ENCODE peak calls at places on chromosomes 12 and 14, in four cellular contexts. B is K562, D is HepG2, S is GM12878. Z is an unnamed sample.

GRCh38 chr12:56999456-56999855 is 6.9 kb downstream of the ZBTB39 start:
- DNase-seq in D (no peak), S (no peak), B (no peak), Z (no peak)

GRCh38 chr14:21802441-21802840 is 128.8 kb upstream of the OR4E1 start:
- DNase-seq in S (no peak), B (no peak), D (no peak), Z (no peak)

GRCh38 chr14:51691176-51691575 is 39.5 kb downstream of the FRMD6 start:
- DNase-seq in S (no peak), B (no peak), D (no peak), Z (no peak)

GRCh38 chr14:74671789-74672188 is 41.1 kb downstream of the AREL1 start:
- DNase-seq in S (no peak), D (no peak), B (no peak), Z (no peak)

GRCh38 chr14:74941676-74942097 is 13.7 kb downstream of the PGF start:
- DNase-seq in S (no peak), B (peak), D (no peak), Z (no peak)

GRCh38 chr12:105401198-105401597 is 70.7 kb downstream of the C12orf75 start:
- DNase-seq in D (no peak), S (no peak), B (no peak), Z (no peak)

GRCh38 chr14:103527408-103528157 is 1.4 kb upstream of the TRMT61A start:
- DNase-seq in S (peak), D (no peak), B (no peak), Z (no peak)

GRCh38 chr12:14716848-14717444 is 20.5 kb upstream of the GUCY2C start:
- DNase-seq in S (no peak), D (peak), B (peak), Z (peak)

GRCh38 chr12:112096070-112096469 is 12.5 kb downstream of the NAA25 start:
- DNase-seq in B (no peak), S (peak), D (no peak), Z (no peak)

GRCh38 chr12:94704452-94704871 is 54.1 kb upstream of the TMCC3 start:
- DNase-seq in D (peak), B (no peak), S (no peak), Z (no peak)

GRCh38 chr14:78131201-78131600 is 39.0 kb upstream of the NRXN3 start:
- DNase-seq in B (no peak), D (no peak), S (no peak), Z (no peak)

GRCh38 chr12:74489543-74489942 is 48.1 kb upstream of the ATXN7L3B start:
- DNase-seq in S (no peak), D (no peak), B (no peak), Z (no peak)

GRCh38 chr14:28356819-28357218 is 409.8 kb upstream of the FOXG1 start:
- DNase-seq in S (no peak), D (no peak), B (no peak), Z (no peak)

GRCh38 chr14:99212646-99213045 is 59.4 kb downstream of the BCL11B start:
- DNase-seq in B (no peak), D (no peak), S (no peak), Z (no peak)

GRCh38 chr12:109878749-109879148 is 1.6 kb downstream of the GLTP start:
- DNase-seq in S (no peak), D (no peak), B (no peak), Z (no peak)

GRCh38 chr14:59087240-59087639 is 101.2 kb upstream of the DAAM1 start:
- DNase-seq in S (no peak), B (no peak), D (no peak), Z (no peak)

GRCh38 chr12:102848832-102849231 is 68.2 kb downstream of the PAH start:
- DNase-seq in B (no peak), D (no peak), S (no peak), Z (peak)

GRCh38 chr14:98114122-98114895 is 1157.7 kb downstream of the BCL11B start:
- DNase-seq in D (no peak), B (no peak), S (no peak), Z (peak)

GRCh38 chr14:95906591-95906990 is 30.0 kb downstream of the TUNAR start:
- DNase-seq in B (no peak), S (no peak), D (no peak), Z (no peak)

GRCh38 chr12:80064269-80064668 is 35.1 kb upstream of the OTOGL start:
- DNase-seq in D (no peak), B (no peak), S (no peak), Z (no peak)

GRCh38 chr14:89399157-89399556 is 17.9 kb downstream of the FOXN3 start:
- DNase-seq in B (no peak), S (no peak), D (no peak), Z (no peak)
- H3K4me2 ChIP-seq in B (no peak), S (no peak), D (no peak), Z (no peak)

DNA sequence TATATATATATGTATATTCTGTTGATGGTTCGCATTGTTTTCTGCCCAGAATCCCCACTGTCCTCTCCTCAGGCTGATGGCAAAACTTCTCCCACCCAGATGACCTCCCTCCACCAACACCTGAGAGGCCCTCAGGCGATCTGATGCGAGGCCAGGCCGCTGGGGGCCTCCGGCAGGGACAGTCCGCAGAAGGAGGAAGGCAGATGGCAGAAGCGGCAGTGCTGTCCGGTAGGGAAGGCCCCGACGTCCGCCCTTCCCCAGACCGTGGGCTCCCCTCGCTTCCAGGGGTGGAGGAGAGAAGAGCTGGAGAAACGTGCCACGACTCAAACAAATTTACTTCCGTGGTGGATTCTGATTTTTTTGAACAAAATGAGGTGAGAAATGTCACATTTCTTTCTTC is 178.3 kb upstream of the RGS6 start:
- DNase-seq in D (no peak), B (no peak), S (no peak), Z (no peak)
- TF ChIP-seq JUNB in D (no peak), B (no peak), S (no peak), Z (no peak)

GRCh38 chr12:132600048-132601032 is 10.0 kb downstream of the LRCOL1 start:
- DNase-seq in D (peak), S (no peak), B (peak), Z (peak)
- TF ChIP-seq POLR2AphosphoS5 in D (no peak), S (no peak), B (no peak), Z (no peak)

DNA sequence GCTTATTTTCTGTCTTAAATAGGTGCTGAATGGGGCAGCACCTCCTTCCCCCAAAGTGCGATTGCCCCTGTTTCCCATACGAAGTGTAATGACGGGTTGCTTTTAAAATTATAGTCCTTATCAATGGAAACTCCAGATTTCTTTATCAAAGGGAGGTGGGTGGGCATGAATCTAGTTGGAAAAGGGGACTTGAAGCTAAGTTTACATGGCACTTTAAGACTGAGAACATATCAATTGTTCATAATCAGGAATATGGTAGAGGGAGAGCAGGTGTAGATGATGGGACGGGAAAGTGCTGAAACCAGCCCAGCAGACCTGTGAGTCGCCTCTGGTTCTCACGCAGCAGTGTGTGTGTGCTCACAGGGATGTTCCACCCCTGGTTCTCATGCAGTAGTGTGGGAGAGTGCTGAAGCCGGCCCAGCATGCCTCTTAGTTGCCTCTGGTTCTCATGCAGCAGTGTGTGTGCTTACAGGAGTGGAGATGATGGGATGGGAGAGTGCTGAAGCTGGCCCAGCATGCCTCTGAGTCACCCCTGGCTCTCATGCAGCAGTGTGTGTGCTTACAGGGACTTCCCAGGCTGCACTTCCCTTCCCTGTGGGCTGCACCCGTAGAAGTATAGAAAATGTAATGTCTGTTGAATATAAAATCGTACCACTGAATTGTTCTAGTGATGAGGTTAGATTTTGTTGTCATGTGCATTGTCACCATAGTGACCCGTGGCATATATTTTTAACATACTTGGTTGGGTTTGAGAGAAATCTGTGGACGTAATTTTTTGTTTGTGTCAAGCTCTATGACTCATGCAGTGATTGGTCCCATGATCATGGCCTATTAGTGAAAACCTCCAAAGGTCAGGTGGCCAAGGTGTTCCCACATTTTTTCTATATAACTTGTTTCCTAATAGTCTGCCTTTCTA is 51.6 kb downstream of the GPATCH2L start:
- DNase-seq in D (no peak), S (peak), B (no peak), Z (no peak)
- H3K4me2 ChIP-seq in D (no peak), S (no peak), B (no peak), Z (no peak)

GRCh38 chr12:48084066-48084465 is 21.8 kb downstream of the SENP1 start:
- DNase-seq in B (no peak), S (no peak), D (no peak), Z (peak)
- TF ChIP-seq JUNB in B (no peak), S (no peak), D (no peak), Z (no peak)

DNA sequence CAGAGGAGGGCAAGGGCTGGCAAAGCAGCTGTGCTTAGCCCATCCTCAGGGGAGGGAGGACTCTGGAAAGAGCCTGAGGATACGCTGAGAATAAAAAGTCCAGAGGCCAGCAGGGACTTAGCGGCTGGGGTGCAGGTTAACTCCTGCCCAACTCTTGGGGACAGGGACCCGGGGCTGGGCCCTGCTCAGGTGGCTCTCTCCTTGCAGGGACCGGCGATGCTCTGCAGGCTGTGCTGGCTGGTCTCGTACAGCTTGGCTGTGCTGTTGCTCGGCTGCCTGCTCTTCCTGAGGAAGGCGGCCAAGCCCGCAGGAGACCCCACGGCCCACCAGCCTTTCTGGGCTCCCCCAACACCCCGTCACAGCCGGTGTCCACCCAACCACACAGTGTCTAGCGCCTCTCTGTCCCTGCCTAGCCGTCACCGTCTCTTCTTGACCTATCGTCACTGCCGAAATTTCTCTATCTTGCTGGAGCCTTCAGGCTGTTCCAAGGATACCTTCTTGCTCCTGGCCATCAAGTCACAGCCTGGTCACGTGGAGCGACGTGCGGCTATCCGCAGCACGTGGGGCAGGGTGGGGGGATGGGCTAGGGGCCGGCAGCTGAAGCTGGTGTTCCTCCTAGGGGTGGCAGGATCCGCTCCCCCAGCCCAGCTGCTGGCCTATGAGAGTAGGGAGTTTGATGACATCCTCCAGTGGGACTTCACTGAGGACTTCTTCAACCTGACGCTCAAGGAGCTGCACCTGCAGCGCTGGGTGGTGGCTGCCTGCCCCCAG is 2.8 kb downstream of the B3GNT4 start:
- DNase-seq in S (no peak), B (no peak), D (no peak), Z (no peak)
- TF ChIP-seq POLR2AphosphoS5 in S (peak), B (peak), D (no peak), Z (peak)

DNA sequence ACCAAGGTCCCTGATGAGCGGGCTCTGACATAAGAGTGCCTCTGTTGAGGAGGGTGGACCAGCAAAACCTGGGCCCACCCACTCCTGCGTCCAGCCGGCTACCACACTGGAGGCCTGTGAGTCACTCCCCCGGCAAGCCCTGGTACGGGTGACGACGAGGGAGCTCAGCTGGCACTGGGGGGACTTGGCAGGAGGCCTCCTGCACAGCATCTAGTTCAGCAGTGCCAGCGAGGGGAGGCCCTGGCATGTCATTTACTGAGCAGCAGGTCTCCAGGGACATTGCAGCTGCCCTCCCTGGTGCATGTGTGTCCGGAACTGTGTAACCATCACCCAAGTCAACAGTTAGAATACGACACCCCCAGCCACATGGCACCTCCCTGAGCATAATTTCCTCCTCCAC is 24.4 kb downstream of the CD9 start:
- DNase-seq in S (no peak), D (no peak), B (no peak), Z (no peak)
- H3K4me2 ChIP-seq in S (no peak), D (no peak), B (no peak), Z (no peak)

GRCh38 chr12:22702690-22703089 is 77.7 kb downstream of the ETNK1 start:
- DNase-seq in S (no peak), D (no peak), B (no peak), Z (no peak)
- TF ChIP-seq JUNB in S (no peak), D (no peak), B (no peak), Z (no peak)

GRCh38 chr14:63435838-63436237 is 107.3 kb downstream of the PPP2R5E start:
- DNase-seq in B (no peak), D (peak), S (no peak), Z (no peak)
- TF ChIP-seq POLR2AphosphoS5 in B (no peak), D (no peak), S (no peak), Z (no peak)

GRCh38 chr14:34710006-34710405 is 4.4 kb downstream of the CFL2 start:
- DNase-seq in D (no peak), S (no peak), B (no peak), Z (no peak)
- H3K4me2 ChIP-seq in D (no peak), S (no peak), B (no peak), Z (no peak)

Z was measured in GM23338.